ENCODE peak calls at places on chromosomes 4 and X, in four cellular contexts. M is mucosa of descending colon, C is GM06990, G is Karpas-422. B is an unnamed sample.

GRCh38 chr4:25913056-25913850 is 767 bp upstream of the SMIM20 start:
- DNase-seq in C (no peak), G (peak; percentile 69), M (peak; percentile 63), B (no peak)

GRCh38 chr4:59553739-59554126 is 1646.4 kb upstream of the ADGRL3 start:
- DNase-seq in M (no peak), C (no peak), G (no peak), B (no peak)

GRCh38 chr4:111628437-111628836 is 516.8 kb upstream of the FAM241A start:
- DNase-seq in G (no peak), C (no peak), M (no peak), B (no peak)

GRCh38 chrX:40778861-40779575 is 43.7 kb upstream of the MED14 start:
- DNase-seq in M (no peak), G (no peak), C (no peak), B (no peak)

GRCh38 chr4:76791479-76791878 is 106.5 kb downstream of the SOWAHB start:
- DNase-seq in G (no peak), M (no peak), C (no peak), B (no peak)

GRCh38 chrX:110692876-110693275 is 102.7 kb downstream of the CHRDL1 start:
- DNase-seq in M (no peak), G (no peak), C (no peak), B (peak; percentile 6)

GRCh38 chrX:18983711-18984380 is at the start of gene PHKA2:
- DNase-seq in C (no peak), M (peak; percentile 66), G (peak; percentile 84), B (no peak)

GRCh38 chr4:101252721-101253120 is 94.6 kb downstream of the PPP3CA start:
- DNase-seq in G (no peak), C (no peak), M (no peak), B (no peak)

GRCh38 chr4:108512615-108513505 is 107.5 kb upstream of the RPL34 start:
- DNase-seq in C (no peak), M (peak; percentile 20), G (no peak), B (no peak)

GRCh38 chr4:165369522-165369921 is 9.3 kb upstream of the CPE start:
- DNase-seq in G (no peak), C (no peak), M (no peak), B (no peak)

GRCh38 chrX:50157545-50158125 is 43.2 kb downstream of the AKAP4 start:
- DNase-seq in G (no peak), M (peak; percentile 64), C (no peak), B (no peak)

GRCh38 chr4:115671581-115671980 is 558.2 kb upstream of the NDST4 start:
- DNase-seq in M (no peak), C (no peak), G (no peak), B (no peak)

GRCh38 chr4:115678425-115678941 is 565.1 kb upstream of the NDST4 start:
- DNase-seq in M (no peak), G (no peak), C (no peak), B (no peak)

GRCh38 chr4:115670930-115671329 is 557.5 kb upstream of the NDST4 start:
- DNase-seq in C (no peak), M (no peak), G (no peak), B (no peak)

GRCh38 chr4:115675721-115676120 is 562.3 kb upstream of the NDST4 start:
- DNase-seq in M (no peak), C (no peak), G (no peak), B (no peak)

GRCh38 chr4:115674485-115674884 is 561.1 kb upstream of the NDST4 start:
- DNase-seq in G (no peak), M (no peak), C (no peak), B (no peak)
- H3K4me3 ChIP-seq in G (no peak overlapping the region), M (no peak overlapping the region), C (no peak overlapping the region), B (no peak overlapping the region)

GRCh38 chr4:183721207-183722081 is 62.4 kb downstream of the TRAPPC11 start:
- DNase-seq in M (peak; percentile 82), C (peak; percentile 57), G (no peak), B (no peak)
- H3K4me3 ChIP-seq in M (no peak overlapping the region), C (no peak overlapping the region), G (no peak overlapping the region), B (no peak overlapping the region)

GRCh38 chrX:107574711-107575110 is 53.6 kb upstream of the PRPS1 start:
- DNase-seq in C (no peak), G (no peak), M (no peak), B (no peak)
- H3K4me3 ChIP-seq in C (no peak overlapping the region), G (no peak overlapping the region), M (no peak overlapping the region), B (no peak overlapping the region)

GRCh38 chr4:158077835-158078234 is 95.0 kb downstream of the GASK1B start:
- DNase-seq in M (no peak), C (no peak), G (no peak), B (no peak)
- H3K4me3 ChIP-seq in M (no peak overlapping the region), C (no peak overlapping the region), G (no peak overlapping the region), B (no peak overlapping the region)